ENCODE peak calls at places on chromosomes 13 and 19, in six cellular contexts. U is effector memory CD4-positive, alpha-beta T cell; Y is adrenal gland; S is keratinocyte; O is CD8-positive, alpha-beta memory T cell; X is gastrocnemius medialis. M is an unnamed sample.

GRCh38 chr19:46856062-46857022 is 4.5 kb upstream of the ARHGAP35 start:
- DNase-seq in U (peak), Y (peak), S (no peak), O (peak), X (peak), M (peak)

GRCh38 chr19:44607049-44607448 is 6.3 kb upstream of the IGSF23 start:
- DNase-seq in U (no peak), Y (no peak), S (no peak), O (no peak), X (no peak), M (no peak)

GRCh38 chr19:10660346-10660745 is 6.2 kb downstream of the ILF3 start:
- DNase-seq in U (no peak), Y (no peak), S (no peak), O (no peak), X (no peak), M (no peak)

GRCh38 chr19:46515879-46516350 is 20.2 kb upstream of the PNMA8B start:
- DNase-seq in U (no peak), Y (no peak), S (no peak), O (no peak), X (no peak), M (no peak)

GRCh38 chr13:28503182-28503980 is 8.5 kb upstream of the FLT1 start:
- DNase-seq in U (no peak), Y (no peak), S (no peak), O (no peak), X (no peak), M (no peak)

GRCh38 chr13:109698779-109699178 is 87.6 kb downstream of the IRS2 start:
- DNase-seq in U (no peak), Y (no peak), S (no peak), O (no peak), X (no peak), M (no peak)

GRCh38 chr13:51298812-51299211 is 40.7 kb upstream of the SERPINE3 start:
- DNase-seq in U (no peak), Y (no peak), S (no peak), O (no peak), X (no peak), M (no peak)

GRCh38 chr13:98543380-98544104 is 33.4 kb downstream of the STK24 start:
- DNase-seq in U (no peak), Y (no peak), S (no peak), O (no peak), X (no peak), M (no peak)

GRCh38 chr13:101115762-101116161 is 300.5 kb downstream of the NALCN start:
- DNase-seq in U (no peak), Y (no peak), S (no peak), O (no peak), X (no peak), M (no peak)

GRCh38 chr13:98443800-98444325 is 133.0 kb downstream of the STK24 start:
- DNase-seq in U (no peak), Y (no peak), S (no peak), O (no peak), X (no peak), M (no peak)

GRCh38 chr13:114031631-114032030 is 57.8 kb upstream of the C13orf46 start:
- DNase-seq in U (no peak), Y (no peak), S (no peak), O (no peak), X (no peak), M (no peak)

GRCh38 chr13:27203854-27204253 is 32.2 kb upstream of the USP12 start:
- DNase-seq in U (no peak), Y (no peak), S (no peak), O (no peak), X (no peak), M (no peak)

GRCh38 chr19:41935781-41936415 is 7.6 kb upstream of the ERFL start:
- DNase-seq in U (no peak), Y (no peak), S (no peak), O (no peak), X (no peak), M (no peak)

GRCh38 chr13:20969182-20969581 is 66.6 kb upstream of the XPO4 start:
- DNase-seq in U (no peak), Y (no peak), S (no peak), O (no peak), X (no peak), M (no peak)

GRCh38 chr19:2405256-2405655 is 22.1 kb downstream of the TIMM13 start:
- DNase-seq in U (no peak), Y (no peak), S (no peak), O (no peak), X (no peak), M (no peak)

GRCh38 chr19:51901860-51902259 is 3.0 kb downstream of the ZNF649 start:
- DNase-seq in U (no peak), Y (no peak), S (no peak), O (no peak), X (no peak), M (no peak)

GRCh38 chr19:51904331-51905165 is at the start of gene ZNF649:
- DNase-seq in U (peak), Y (peak), S (peak), O (peak), X (peak), M (peak)

GRCh38 chr19:51903192-51903591 is 1.6 kb downstream of the ZNF649 start:
- DNase-seq in U (no peak), Y (no peak), S (no peak), O (no peak), X (no peak), M (no peak)
- H3K4me3 ChIP-seq in U (no peak), Y (no peak), S (no peak), O (peak), X (peak), M (no peak)

DNA sequence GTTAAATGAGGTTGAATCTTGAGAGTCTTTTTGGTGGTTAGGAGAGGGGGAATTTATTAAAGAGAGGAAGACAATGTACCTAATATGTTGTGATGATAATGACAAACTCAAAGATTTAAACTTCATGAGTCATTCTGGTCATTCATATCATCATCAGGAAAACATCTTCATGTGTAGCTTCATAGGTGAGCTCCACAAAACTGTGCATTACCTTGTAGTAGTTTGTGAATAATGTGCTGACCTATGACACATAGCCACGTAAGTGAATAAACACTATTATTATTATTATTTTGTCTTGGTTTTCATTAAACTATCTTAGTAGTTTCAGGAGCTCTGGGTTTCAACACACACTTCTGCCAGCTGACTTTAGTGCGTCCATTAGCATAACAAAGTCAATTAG is 997 bp upstream of the GPC6 start:
- DNase-seq in U (no peak), Y (no peak), S (no peak), O (no peak), X (no peak), M (no peak)
- H3K4me3 ChIP-seq in U (no peak), Y (no peak), S (no peak), O (no peak), X (no peak), M (no peak)

DNA sequence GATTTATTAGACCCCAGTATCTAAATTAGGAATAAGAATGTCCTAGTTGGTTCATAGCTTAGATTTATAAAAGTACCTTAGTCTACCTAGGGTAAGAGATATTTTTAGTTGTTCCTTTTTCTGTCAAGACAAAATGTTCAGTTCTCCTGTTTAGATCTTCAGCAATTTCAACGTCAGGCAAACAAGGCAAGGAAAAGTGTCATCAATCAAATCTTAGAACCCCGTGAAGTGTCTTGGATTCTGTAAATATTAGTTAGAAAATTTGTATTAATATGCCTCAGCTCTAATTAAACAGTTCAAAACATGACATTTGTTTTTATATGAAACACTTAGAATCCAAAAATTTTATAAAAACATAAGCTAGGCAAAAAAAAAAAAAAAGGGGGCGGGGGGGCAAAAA is 296.6 kb downstream of the PCDH9 start:
- DNase-seq in U (no peak), Y (no peak), S (no peak), O (no peak), X (no peak), M (no peak)
- H3K4me3 ChIP-seq in U (no peak), Y (no peak), S (no peak), O (no peak), X (no peak), M (no peak)

GRCh38 chr13:111045170-111045569 is 69.9 kb upstream of the ARHGEF7 start:
- DNase-seq in U (no peak), Y (no peak), S (no peak), O (no peak), X (no peak), M (peak)
- H3K4me3 ChIP-seq in U (no peak), Y (no peak), S (no peak), O (no peak), X (no peak), M (no peak)

GRCh38 chr19:16497837-16498236 is 1.6 kb downstream of the C19orf44 start:
- DNase-seq in U (no peak), Y (no peak), S (no peak), O (no peak), X (no peak), M (no peak)

GRCh38 chr19:16496613-16496983 is 404 bp downstream of the C19orf44 start:
- DNase-seq in U (no peak), Y (peak), S (no peak), O (no peak), X (peak), M (no peak)

GRCh38 chr19:16495982-16496612 is at the start of the genes C19orf44 and CALR3:
- DNase-seq in U (peak), Y (peak), S (peak), O (peak), X (peak), M (peak)

DNA sequence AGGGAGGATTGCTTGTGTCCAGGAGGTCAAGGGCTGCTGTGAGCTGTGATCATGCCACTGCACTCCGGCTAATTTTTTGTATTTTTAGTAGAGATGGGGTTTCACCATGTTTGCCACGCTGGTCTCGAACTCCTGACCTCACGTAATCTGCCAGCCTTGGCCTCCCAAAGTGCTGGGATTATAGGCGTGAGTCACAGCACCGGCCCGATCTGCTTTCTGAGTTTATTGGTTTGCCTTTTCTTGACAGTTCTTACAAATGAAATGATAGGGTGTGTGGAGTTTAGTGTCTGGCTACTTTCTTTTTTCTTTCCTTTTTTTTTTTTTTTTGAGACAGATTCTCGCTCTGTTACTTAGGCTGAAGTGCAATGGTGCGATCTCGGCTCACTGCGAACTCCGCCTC is 848 bp downstream of the C19orf44 start:
- DNase-seq in U (no peak), Y (no peak), S (no peak), O (no peak), X (no peak), M (no peak)
- H3K4me3 ChIP-seq in U (no peak), Y (peak), S (peak), O (no peak), X (peak), M (peak)

GRCh38 chr13:99687728-99688397 is 186.6 kb downstream of the TM9SF2 start:
- DNase-seq in U (no peak), Y (no peak), S (no peak), O (no peak), X (no peak), M (no peak)

GRCh38 chr13:99688776-99689175 is 187.5 kb downstream of the TM9SF2 start:
- DNase-seq in U (no peak), Y (no peak), S (no peak), O (no peak), X (no peak), M (no peak)

GRCh38 chr13:99690426-99691189 is 189.3 kb downstream of the TM9SF2 start:
- DNase-seq in U (no peak), Y (no peak), S (no peak), O (no peak), X (no peak), M (no peak)

GRCh38 chr13:99691552-99691951 is 190.3 kb downstream of the TM9SF2 start:
- DNase-seq in U (no peak), Y (no peak), S (no peak), O (no peak), X (no peak), M (no peak)

GRCh38 chr13:99689955-99690354 is 188.7 kb downstream of the TM9SF2 start:
- DNase-seq in U (no peak), Y (no peak), S (no peak), O (no peak), X (no peak), M (no peak)
- H3K4me3 ChIP-seq in U (no peak), Y (no peak), S (no peak), O (no peak), X (no peak), M (no peak)

DNA sequence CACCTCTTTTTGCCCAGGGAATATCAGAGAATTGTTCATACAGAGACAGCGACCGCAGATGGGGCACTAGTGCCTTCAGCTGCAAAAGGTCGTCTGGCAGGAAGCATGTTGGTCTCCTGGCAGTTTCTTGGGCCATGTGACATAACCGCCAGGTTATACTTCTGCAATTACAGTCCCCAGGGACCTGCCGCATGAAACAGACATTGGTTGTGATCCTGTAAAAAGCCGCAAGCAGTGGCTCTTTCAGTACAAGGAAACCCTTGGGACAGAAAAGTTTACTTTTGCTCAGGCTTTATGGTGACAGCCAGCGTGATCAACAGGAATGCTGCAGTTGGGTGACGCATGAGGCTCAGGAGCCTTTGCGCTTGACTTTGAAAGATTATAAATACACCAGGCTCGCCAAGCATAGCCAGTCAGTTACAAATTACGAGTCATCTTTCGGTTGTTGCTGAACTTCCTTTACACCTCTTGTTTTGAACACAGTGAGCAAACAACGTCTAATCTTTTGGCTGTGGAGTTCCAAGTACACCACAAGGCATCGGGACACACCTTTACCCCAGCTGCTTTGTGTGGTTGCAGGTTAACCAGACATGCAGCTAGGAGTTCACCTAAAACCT is 50.5 kb upstream of the UBE2L5 start:
- DNase-seq in U (peak), Y (no peak), S (no peak), O (peak), X (no peak), M (no peak)
- H3K4me3 ChIP-seq in U (no peak), Y (no peak), S (no peak), O (peak), X (no peak), M (no peak)